ENCODE peak calls at places on chromosomes 3 and 15, in seven cellular contexts. L, E, S, A, K, B and Q are unnamed samples.

GRCh38 chr3:32288819-32289218 is 50.3 kb downstream of the CMTM8 start:
- DNase-seq in L (no peak), E (no peak), S (no peak), A (no peak), K (no peak), B (no peak), Q (no peak)

GRCh38 chr15:32119286-32119685 is 89.0 kb downstream of the CHRNA7 start:
- DNase-seq in L (no peak), E (no peak), S (no peak), A (no peak), K (no peak), B (no peak), Q (no peak)

GRCh38 chr3:49411550-49411967 is 217 bp downstream of the RHOA start:
- DNase-seq in L (peak), E (peak), S (no peak), A (peak), K (no peak), B (peak), Q (peak)

GRCh38 chr15:48424076-48424475 is 92.8 kb downstream of the DUT start:
- DNase-seq in L (no peak), E (no peak), S (no peak), A (no peak), K (peak), B (no peak), Q (no peak)

GRCh38 chr3:169241575-169241927 is 422.0 kb downstream of the MECOM start:
- DNase-seq in L (no peak), E (no peak), S (no peak), A (no peak), K (peak), B (no peak), Q (no peak)

GRCh38 chr3:16264174-16264707 is 502 bp downstream of the DPH3 start:
- DNase-seq in L (no peak), E (no peak), S (no peak), A (no peak), K (no peak), B (peak), Q (no peak)

GRCh38 chr3:14769531-14770325 is 49.0 kb upstream of the FGD5 start:
- DNase-seq in L (no peak), E (no peak), S (no peak), A (no peak), K (no peak), B (no peak), Q (no peak)

GRCh38 chr3:190323241-190323617 is 983 bp upstream of the CLDN1 start:
- DNase-seq in L (peak), E (no peak), S (no peak), A (no peak), K (no peak), B (no peak), Q (no peak)

GRCh38 chr15:93703092-93703785 is 528.1 kb upstream of the MCTP2 start:
- DNase-seq in L (no peak), E (no peak), S (no peak), A (no peak), K (no peak), B (no peak), Q (no peak)

GRCh38 chr3:151410891-151411559 is 26.5 kb upstream of the P2RY12 start:
- DNase-seq in L (no peak), E (no peak), S (no peak), A (no peak), K (peak), B (no peak), Q (no peak)
- TF ChIP-seq POLR2A in L (no peak), E (no peak), S (no peak), A (no peak), K (no peak), B (no peak), Q (no peak)

GRCh38 chr15:41621200-41622193 is 38.7 kb upstream of the MGA start:
- DNase-seq in L (peak), E (peak), S (peak), A (peak), K (peak), B (no peak), Q (peak)
- TF ChIP-seq POLR2A in L (peak), E (no peak), S (no peak), A (peak), K (no peak), B (no peak), Q (peak)

GRCh38 chr3:182794806-182795369 is 1.6 kb downstream of the ATP11B start:
- DNase-seq in L (no peak), E (no peak), S (no peak), A (no peak), K (peak), B (no peak), Q (no peak)

GRCh38 chr3:182793663-182794454 is 555 bp downstream of the ATP11B start:
- DNase-seq in L (peak), E (peak), S (peak), A (peak), K (peak), B (peak), Q (peak)

GRCh38 chr3:182792901-182793662 is at the start of gene ATP11B:
- DNase-seq in L (peak), E (peak), S (peak), A (peak), K (peak), B (peak), Q (peak)

GRCh38 chr3:182795383-182795782 is 2.1 kb downstream of the ATP11B start:
- DNase-seq in L (no peak), E (no peak), S (peak), A (no peak), K (no peak), B (peak), Q (no peak)

DNA sequence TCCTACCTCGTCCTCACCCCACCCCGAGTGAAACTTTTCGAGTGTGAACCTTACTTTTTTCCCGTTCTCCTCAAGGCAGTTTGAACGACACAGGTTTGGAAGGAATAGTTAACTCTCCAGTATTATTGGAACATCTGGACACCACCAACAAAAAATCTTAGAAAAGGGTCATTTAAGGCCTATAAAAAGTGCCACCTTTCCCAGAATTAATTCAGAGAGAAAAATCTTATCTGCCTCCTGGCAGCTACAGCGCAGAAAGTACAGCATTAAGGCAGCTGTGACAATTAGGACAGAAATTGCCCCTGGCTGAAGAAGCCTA is 1.1 kb downstream of the ATP11B start:
- DNase-seq in L (no peak), E (no peak), S (no peak), A (no peak), K (no peak), B (no peak), Q (no peak)
- TF ChIP-seq POLR2A in L (no peak), E (no peak), S (no peak), A (no peak), K (no peak), B (no peak), Q (no peak)

GRCh38 chr3:48140284-48140683 is 47.9 kb downstream of the CDC25A start:
- DNase-seq in L (no peak), E (no peak), S (no peak), A (no peak), K (no peak), B (no peak), Q (no peak)
- TF ChIP-seq POLR2A in L (no peak), E (no peak), S (no peak), A (no peak), K (no peak), B (no peak), Q (no peak)

DNA sequence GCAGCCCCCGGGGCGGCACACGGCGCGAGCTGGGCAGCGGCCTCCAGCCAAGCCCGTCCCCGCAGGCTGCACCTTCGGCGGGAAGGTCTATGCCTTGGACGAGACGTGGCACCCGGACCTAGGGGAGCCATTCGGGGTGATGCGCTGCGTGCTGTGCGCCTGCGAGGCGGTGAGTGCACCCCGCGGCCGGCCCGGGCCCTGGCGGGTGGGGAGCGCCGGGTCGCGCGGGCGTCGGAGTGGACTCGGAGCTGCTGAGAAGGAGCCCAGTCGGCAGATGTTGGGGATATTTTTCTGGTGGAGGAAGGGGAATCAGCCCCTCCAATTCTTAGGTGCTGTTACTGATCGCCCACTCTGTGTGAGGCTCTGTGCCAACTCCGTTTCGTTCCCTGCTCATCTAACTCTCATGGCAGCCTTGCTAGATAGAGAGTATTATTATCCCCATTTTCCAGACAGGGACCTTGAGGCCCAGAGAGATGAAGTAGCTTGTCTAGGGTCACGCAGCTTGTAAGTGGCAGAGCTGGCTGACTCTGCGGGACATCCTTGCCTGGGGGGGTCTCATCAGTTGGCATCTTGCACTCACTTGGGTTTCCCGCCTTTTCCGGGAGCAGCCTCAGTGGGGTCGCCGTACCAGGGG is 890 bp downstream of the CHRD start:
- DNase-seq in L (peak), E (no peak), S (no peak), A (no peak), K (no peak), B (no peak), Q (no peak)
- TF ChIP-seq POLR2A in L (no peak), E (no peak), S (no peak), A (no peak), K (no peak), B (no peak), Q (no peak)

GRCh38 chr3:119700920-119701734 is 1.7 kb upstream of the CFAP91 start:
- DNase-seq in L (peak), E (no peak), S (no peak), A (no peak), K (no peak), B (no peak), Q (no peak)

GRCh38 chr3:119697394-119697793 is 5.4 kb upstream of the CFAP91 start:
- DNase-seq in L (no peak), E (no peak), S (no peak), A (no peak), K (no peak), B (no peak), Q (no peak)

GRCh38 chr3:119700269-119700919 is 2.4 kb upstream of the CFAP91 start:
- DNase-seq in L (no peak), E (no peak), S (no peak), A (no peak), K (peak), B (no peak), Q (no peak)

GRCh38 chr3:119703900-119704531 is 1.2 kb downstream of the CFAP91 start:
- DNase-seq in L (no peak), E (no peak), S (no peak), A (no peak), K (no peak), B (no peak), Q (no peak)

DNA sequence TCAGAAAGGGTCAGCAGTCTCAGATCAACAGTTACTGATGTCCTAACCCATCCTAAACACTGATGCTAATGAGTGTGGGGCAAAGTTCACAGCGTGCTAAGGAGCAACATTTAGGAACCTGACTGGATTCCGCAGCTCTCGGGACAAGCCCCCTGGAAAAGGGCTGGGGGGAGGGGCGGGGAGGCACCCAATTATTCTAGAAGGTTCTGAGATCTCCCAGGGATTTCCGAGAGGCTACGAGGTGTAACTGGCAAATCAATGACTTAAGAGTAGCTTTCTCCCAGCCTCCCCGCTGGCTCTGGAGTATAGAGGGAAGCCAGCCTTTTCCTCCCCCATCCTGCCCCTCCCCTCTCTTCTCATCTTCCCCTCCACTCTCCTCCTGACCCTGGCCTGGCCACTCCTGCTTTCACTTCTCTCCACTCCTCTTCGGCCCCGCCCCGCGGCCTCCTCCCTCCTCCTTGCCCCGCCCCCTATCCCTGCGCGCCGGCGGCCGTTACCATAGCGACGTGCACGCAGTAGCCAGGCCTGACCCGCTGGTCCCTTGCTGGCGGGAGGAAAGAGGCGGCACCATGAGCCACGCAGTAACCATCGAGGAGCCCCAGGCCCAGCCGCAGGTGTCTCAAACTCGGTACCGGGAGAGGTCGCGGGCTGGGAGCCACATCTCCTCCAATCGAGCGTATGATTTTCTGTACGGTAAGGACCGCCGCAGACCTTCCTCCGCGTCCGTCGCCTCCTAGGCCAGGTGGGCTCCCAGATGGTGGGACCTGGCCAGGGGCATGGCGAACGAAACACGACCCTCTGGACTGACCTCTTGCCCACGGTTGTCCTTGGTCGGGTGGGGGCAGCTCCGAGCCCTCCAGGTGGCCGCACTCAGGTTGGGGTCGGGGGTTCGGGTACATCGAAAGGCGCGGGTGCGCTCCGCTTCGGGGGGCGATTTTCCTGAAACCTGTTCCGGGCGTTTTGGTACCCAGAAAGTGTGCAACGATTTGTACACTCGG is at the start of gene CFAP91:
- DNase-seq in L (peak), E (peak), S (peak), A (peak), K (peak), B (peak), Q (peak)
- TF ChIP-seq POLR2A in L (peak), E (no peak), S (no peak), A (peak), K (no peak), B (no peak), Q (no peak)

DNA sequence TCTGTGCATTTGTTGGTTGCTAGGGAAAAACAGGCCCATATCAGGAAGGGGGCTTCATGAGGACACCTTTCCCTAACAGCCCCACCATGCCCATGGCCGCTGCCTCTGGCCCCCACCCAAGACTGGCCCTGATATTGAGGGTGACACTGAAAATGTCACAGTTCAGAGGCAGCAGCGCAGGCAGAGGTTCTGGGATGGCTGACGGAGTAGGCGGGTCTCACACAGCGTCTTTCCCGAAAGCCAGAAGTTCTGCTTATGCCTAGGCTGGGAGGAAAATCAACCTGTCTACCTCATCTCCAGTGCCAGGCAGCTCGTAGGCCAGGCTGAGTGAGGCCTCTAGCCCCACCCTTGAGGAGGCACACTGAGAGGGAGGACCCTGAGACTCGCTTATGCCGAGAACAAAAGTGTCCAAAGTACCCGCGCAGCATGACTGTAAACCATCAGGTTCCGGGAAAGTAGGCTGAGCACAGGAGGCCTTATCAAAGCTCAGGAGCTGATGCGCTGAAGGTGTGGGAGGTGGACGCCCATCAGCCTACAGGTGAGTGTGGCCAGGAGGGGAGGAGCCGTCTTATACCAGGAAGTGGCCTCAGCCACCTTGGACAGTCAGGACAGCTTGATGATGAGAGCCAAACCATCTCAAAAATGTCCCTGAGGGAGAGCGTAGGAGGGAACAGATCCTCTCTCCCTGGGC is 27.5 kb downstream of the GRAMD2A start:
- DNase-seq in L (no peak), E (peak), S (no peak), A (no peak), K (no peak), B (peak), Q (no peak)
- TF ChIP-seq POLR2A in L (no peak), E (no peak), S (no peak), A (no peak), K (no peak), B (no peak), Q (no peak)

GRCh38 chr15:80049046-80049445 is 10.4 kb upstream of the ZFAND6 start:
- DNase-seq in L (no peak), E (no peak), S (no peak), A (no peak), K (no peak), B (no peak), Q (no peak)
- TF ChIP-seq POLR2A in L (no peak), E (no peak), S (no peak), A (no peak), K (no peak), B (no peak), Q (no peak)